ENCODE peak calls at places on chromosomes 3 and 15, in six cellular contexts. M, W, Z, S, D and F are unnamed samples.

GRCh38 chr3:43061101-43061895 is 44.6 kb downstream of the POMGNT2 start:
- DNase-seq in D (no peak), S (no peak), Z (no peak), W (no peak), M (no peak), F (no peak)

GRCh38 chr15:59812185-59812870 is 123.2 kb upstream of the BNIP2 start:
- DNase-seq in M (no peak), Z (no peak), S (no peak), D (no peak), W (no peak), F (no peak)

GRCh38 chr3:159764211-159765024 is 224.2 kb upstream of the IL12A start:
- DNase-seq in Z (peak), W (no peak), M (peak), S (no peak), D (no peak), F (no peak)

GRCh38 chr15:69715205-69715604 is 262.6 kb downstream of the RPLP1 start:
- DNase-seq in W (no peak), S (no peak), M (no peak), Z (no peak), D (no peak), F (no peak)

GRCh38 chr3:64190517-64191515 is 34.5 kb downstream of the PRICKLE2 start:
- DNase-seq in S (peak), M (no peak), D (no peak), Z (no peak), W (peak), F (no peak)

GRCh38 chr3:57956119-57956832 is 51.9 kb upstream of the FLNB start:
- DNase-seq in Z (no peak), D (no peak), S (peak), W (peak), M (no peak), F (no peak)

GRCh38 chr15:72685925-72686794 is at the start of the genes BBS4 and HIGD2B:
- DNase-seq in M (no peak), Z (peak), D (peak), S (peak), W (peak), F (peak)

GRCh38 chr3:126082334-126083137 is 1.4 kb downstream of the SLC41A3 start:
- DNase-seq in Z (no peak), S (no peak), M (no peak), D (no peak), W (no peak), F (no peak)

GRCh38 chr15:60648928-60649679 is 170.2 kb upstream of the ICE2 start:
- DNase-seq in S (no peak), M (no peak), Z (no peak), D (no peak), W (no peak), F (no peak)

GRCh38 chr3:196976891-196977420 is 8.3 kb upstream of the PIGZ start:
- DNase-seq in D (no peak), S (no peak), Z (no peak), W (no peak), M (no peak), F (no peak)

GRCh38 chr3:193416629-193417028 is 38.1 kb upstream of the ATP13A5 start:
- DNase-seq in Z (no peak), W (no peak), M (no peak), D (no peak), S (no peak), F (no peak)